ENCODE peak calls at places on chromosomes 13 and 19, in six cellular contexts. F is effector memory CD4-positive, alpha-beta T cell; H is neural progenitor cell; X is mammary epithelial cell; E is right cardiac atrium; Y is thoracic aorta. N is an unnamed sample.

GRCh38 chr13:27393101-27393500 is 31.3 kb upstream of the GTF3A start:
- DNase-seq in H (no peak), E (no peak), Y (no peak), F (no peak), X (no peak), N (no peak)

GRCh38 chr13:45243072-45243471 is 42.2 kb upstream of the KCTD4 start:
- DNase-seq in F (no peak), H (peak; percentile 21), E (no peak), Y (no peak), X (no peak), N (no peak)

GRCh38 chr19:2040647-2041435 is 10.2 kb downstream of the MKNK2 start:
- DNase-seq in F (no peak), X (no peak), H (no peak), Y (no peak), E (peak; percentile 66), N (no peak)

GRCh38 chr19:36142496-36142895 is 2.6 kb downstream of the CAPNS1 start:
- DNase-seq in H (no peak), X (no peak), Y (no peak), E (no peak), F (no peak), N (no peak)

GRCh38 chr13:105370011-105370645 is 1165.3 kb downstream of the EFNB2 start:
- DNase-seq in F (no peak), H (no peak), X (no peak), E (no peak), Y (no peak), N (no peak)

GRCh38 chr19:9528757-9529336 is 9.6 kb downstream of the ZNF426 start:
- DNase-seq in F (no peak), Y (no peak), E (no peak), X (no peak), H (no peak), N (no peak)

GRCh38 chr13:65555973-65556372 is 1674.2 kb downstream of the PCDH9 start:
- DNase-seq in E (no peak), Y (no peak), F (no peak), H (no peak), X (no peak), N (no peak)

GRCh38 chr13:112444001-112444311 is 67.8 kb downstream of the SPACA7 start:
- DNase-seq in E (peak; percentile 75), X (peak; percentile 27), Y (no peak), F (no peak), H (peak; percentile 93), N (peak; percentile 5)

GRCh38 chr13:96900992-96901391 is 93.3 kb downstream of the OXGR1 start:
- DNase-seq in F (no peak), Y (no peak), H (no peak), E (no peak), X (no peak), N (no peak)

GRCh38 chr19:4452230-4452990 is 5.2 kb downstream of the UBXN6 start:
- DNase-seq in E (peak; percentile 55), H (no peak), X (no peak), F (no peak), Y (no peak), N (no peak)

GRCh38 chr13:26921918-26922317 is 161.3 kb upstream of the GPR12 start:
- DNase-seq in E (no peak), F (no peak), Y (no peak), X (no peak), H (no peak), N (no peak)

GRCh38 chr13:46386996-46387851 is at the start of gene RUBCNL:
- DNase-seq in Y (no peak), X (peak; percentile 85), H (peak; percentile 84), F (no peak), E (peak; percentile 55), N (peak; percentile 16)

GRCh38 chr13:46663644-46664043 is 110.7 kb downstream of the LRCH1 start:
- DNase-seq in F (no peak), E (no peak), X (no peak), Y (no peak), H (no peak), N (no peak)

GRCh38 chr19:50843701-50844221 is 10.4 kb upstream of the KLK15 start:
- DNase-seq in X (no peak), F (no peak), Y (no peak), E (no peak), H (no peak), N (no peak)

GRCh38 chr19:16330368-16330801 is 5.8 kb downstream of the KLF2 start:
- DNase-seq in X (peak; percentile 96), Y (peak; percentile 77), H (no peak), F (peak; percentile 92), E (peak; percentile 88), N (peak; percentile 87)

GRCh38 chr19:41905273-41906002 is 22.5 kb downstream of the ARHGEF1 start:
- DNase-seq in E (peak; percentile 38), H (no peak), F (no peak), X (no peak), Y (no peak), N (no peak)

GRCh38 chr13:101514695-101515275 is 62.3 kb downstream of the ITGBL1 start:
- DNase-seq in Y (no peak), E (no peak), H (peak; percentile 62), F (no peak), X (peak; percentile 46), N (no peak)

GRCh38 chr13:64869539-64869938 is 2360.6 kb downstream of the PCDH9 start:
- DNase-seq in E (no peak), F (no peak), Y (no peak), H (no peak), X (no peak), N (no peak)

GRCh38 chr13:42969558-42970172 is 22.4 kb downstream of the EPSTI1 start:
- DNase-seq in Y (peak; percentile 38), H (peak; percentile 89), E (peak; percentile 90), F (peak; percentile 58), X (peak; percentile 40), N (peak; percentile 72)

GRCh38 chr13:95185851-95186250 is 115.4 kb downstream of the ABCC4 start:
- DNase-seq in E (no peak), X (no peak), F (peak; percentile 37), H (no peak), Y (no peak), N (no peak)

GRCh38 chr13:108835082-108835481 is 205.7 kb downstream of the MYO16 start:
- DNase-seq in E (no peak), H (no peak), X (no peak), F (no peak), Y (no peak), N (no peak)

DNA sequence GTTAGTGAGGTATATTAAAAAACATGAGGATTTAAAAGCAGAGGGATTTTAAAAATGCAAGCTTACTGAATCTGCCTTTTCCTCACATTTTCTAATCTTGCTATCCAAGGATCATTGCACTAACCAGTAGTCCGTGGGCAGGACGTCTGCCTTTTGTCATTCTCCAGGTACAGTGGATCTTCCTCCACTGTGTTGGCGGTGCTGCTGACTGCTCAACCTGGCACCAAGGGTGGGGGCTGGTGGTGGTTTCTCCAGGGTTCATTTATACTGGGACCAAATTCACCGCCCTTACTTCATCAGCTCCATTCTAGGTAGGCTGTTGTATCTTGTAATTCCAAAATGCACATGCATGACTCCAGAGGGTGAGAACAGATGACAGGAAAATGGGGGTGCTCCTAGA is 169.3 kb downstream of the STK24 start:
- DNase-seq in H (no peak), E (no peak), F (no peak), X (no peak), Y (no peak), N (no peak)
- H3K27ac ChIP-seq in H (no peak overlapping the region), E (no peak overlapping the region), F (no peak overlapping the region), X (no peak overlapping the region), Y (no peak overlapping the region), N (no peak overlapping the region)

DNA sequence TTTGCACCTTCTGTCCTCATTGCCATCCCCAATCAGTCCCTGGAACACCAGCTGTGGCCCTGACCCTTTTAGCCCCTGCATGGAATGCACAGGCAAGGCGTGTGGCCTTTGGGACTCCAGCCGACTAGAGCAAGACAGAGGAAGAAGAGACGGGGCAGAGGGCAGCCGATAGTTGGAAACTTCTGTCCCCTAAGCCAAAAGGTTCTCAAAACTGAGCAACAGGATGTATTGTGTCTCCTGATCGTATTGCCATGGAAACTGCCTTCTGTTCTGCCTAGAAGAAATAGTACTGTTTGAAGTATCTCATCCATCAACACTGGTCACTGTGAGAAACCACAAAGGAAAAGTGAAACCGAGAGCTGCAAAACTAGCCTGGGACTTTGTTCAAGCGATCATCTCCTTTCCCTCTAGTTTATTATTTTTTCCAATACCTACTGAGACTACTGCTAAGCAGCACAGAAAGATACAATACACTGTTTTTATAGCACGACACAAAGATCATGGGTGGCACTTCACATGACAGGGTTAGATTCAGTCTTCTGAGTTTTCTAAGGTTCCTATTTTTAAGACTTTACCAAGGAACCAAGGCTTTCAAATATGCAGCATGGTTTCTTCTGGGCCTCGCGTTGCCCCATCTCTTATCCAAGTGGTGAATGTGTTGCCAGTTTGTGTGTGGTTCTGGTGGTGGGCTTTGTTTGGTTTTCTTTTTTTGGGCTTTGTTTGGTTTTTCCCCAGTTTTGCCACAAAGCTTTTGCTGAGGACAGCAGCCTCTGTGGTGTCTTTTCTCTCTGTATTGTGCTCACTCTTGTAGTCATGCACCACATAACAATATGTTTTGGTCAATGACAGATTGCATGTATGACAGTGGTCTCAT is 49.3 kb upstream of the GPR183 start:
- DNase-seq in E (peak; percentile 68), X (no peak), F (peak; percentile 53), Y (no peak), H (no peak), N (no peak)
- H3K27ac ChIP-seq in E (peak overlapping the region; percentile 37), X (no peak overlapping the region), F (peak overlapping the region; percentile 96), Y (peak overlapping the region; percentile 46), H (no peak overlapping the region), N (peak overlapping the region; percentile 95)

GRCh38 chr19:17722655-17723240 is 3.5 kb downstream of the MAP1S start:
- DNase-seq in Y (no peak), H (no peak), F (no peak), E (no peak), X (no peak), N (no peak)
- H3K27ac ChIP-seq in Y (no peak overlapping the region), H (no peak overlapping the region), F (no peak overlapping the region), E (no peak overlapping the region), X (no peak overlapping the region), N (no peak overlapping the region)

GRCh38 chr13:51666839-51667238 is 82.6 kb downstream of the WDFY2 start:
- DNase-seq in F (no peak), Y (no peak), H (no peak), E (no peak), X (no peak), N (no peak)

GRCh38 chr13:51663980-51664957 is 80.0 kb downstream of the WDFY2 start:
- DNase-seq in Y (no peak), H (no peak), X (peak; percentile 36), F (no peak), E (peak; percentile 75), N (no peak)

GRCh38 chr13:51665456-51665855 is 81.2 kb downstream of the WDFY2 start:
- DNase-seq in E (no peak), F (no peak), Y (no peak), H (no peak), X (no peak), N (no peak)

GRCh38 chr13:51666316-51666715 is 82.1 kb downstream of the WDFY2 start:
- DNase-seq in F (no peak), H (no peak), X (no peak), E (no peak), Y (no peak), N (no peak)

DNA sequence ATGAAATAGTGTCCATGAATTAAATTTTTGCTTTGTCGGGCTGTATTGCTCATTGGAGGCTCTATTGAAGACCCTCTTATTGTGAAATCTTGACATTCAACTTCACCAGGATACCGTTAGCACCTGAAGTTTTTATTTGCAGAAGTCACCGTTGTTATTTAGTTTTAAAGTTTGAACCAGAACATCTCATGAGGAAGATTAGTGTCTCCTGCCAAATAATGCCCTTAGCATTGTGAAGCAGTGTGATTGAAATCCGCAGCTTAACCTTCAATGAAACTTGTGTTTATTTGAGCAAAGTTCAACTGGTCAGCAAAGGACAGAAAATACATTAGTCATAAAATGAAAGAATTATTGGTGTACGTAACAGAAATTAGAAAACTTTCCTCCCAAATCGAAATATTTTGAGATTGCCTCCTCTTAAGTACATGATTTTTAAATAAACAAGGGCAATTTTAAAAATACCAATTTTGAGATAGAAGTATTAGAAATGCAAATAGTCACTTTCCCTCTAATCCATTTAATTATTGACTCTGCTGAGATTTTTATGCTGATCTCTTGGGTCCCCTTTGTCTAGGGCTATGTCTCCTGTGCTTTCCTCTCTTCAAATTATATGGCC is 84.4 kb downstream of the WDFY2 start:
- DNase-seq in E (no peak), Y (no peak), F (no peak), H (no peak), X (no peak), N (no peak)
- H3K27ac ChIP-seq in E (no peak overlapping the region), Y (no peak overlapping the region), F (no peak overlapping the region), H (no peak overlapping the region), X (no peak overlapping the region), N (no peak overlapping the region)

N was measured in naive thymus-derived CD4-positive, alpha-beta T cell.